ENCODE peak calls at places on chromosomes 2 and 18, in six cellular contexts. I is upper lobe of left lung; Q is GM20000; R is fibroblast of lung; A is fibroblast of pulmonary artery; L is CD8-positive, alpha-beta T cell. Y is an unnamed sample.
A peak's percentile ranks its signal among the peaks of the same experiment; 100 is the strongest.

GRCh38 chr2:160674076-160674630 is 180.5 kb upstream of the RBMS1 start:
- DNase-seq in Q (no peak), R (no peak), I (no peak), L (no peak), A (peak; percentile 50), Y (no peak)

GRCh38 chr2:230908595-230909191 is 16.3 kb downstream of the GPR55 start:
- DNase-seq in Q (no peak), A (peak; percentile 85), L (no peak), R (peak; percentile 75), I (peak; percentile 19), Y (no peak)

GRCh38 chr2:173884403-173884802 is 80.8 kb downstream of the SP3 start:
- DNase-seq in L (peak; percentile 39), R (peak; percentile 52), Q (no peak), A (peak; percentile 64), I (peak; percentile 69), Y (no peak)

GRCh38 chr18:25299426-25299825 is 52.5 kb downstream of the ZNF521 start:
- DNase-seq in I (no peak), A (peak; percentile 67), L (no peak), Q (no peak), R (peak; percentile 84), Y (no peak)

GRCh38 chr2:181364492-181365175 is 92.6 kb upstream of the ITGA4 start:
- DNase-seq in I (peak; percentile 22), A (peak; percentile 92), L (no peak), R (no peak), Q (no peak), Y (no peak)

GRCh38 chr2:186968277-186968676 is 119.3 kb upstream of the ZSWIM2 start:
- DNase-seq in Q (peak; percentile 33), L (no peak), A (no peak), I (no peak), R (no peak), Y (no peak)

GRCh38 chr2:232386740-232387450 is 8.3 kb downstream of the ALPP start:
- DNase-seq in I (peak; percentile 26), Q (no peak), A (no peak), L (no peak), R (no peak), Y (peak; percentile 63)

GRCh38 chr2:71719520-71720282 is 266.3 kb downstream of the DYSF start:
- DNase-seq in Q (no peak), L (no peak), A (no peak), R (no peak), I (no peak), Y (no peak)

GRCh38 chr2:20425371-20425881 is 21.4 kb upstream of the RHOB start:
- DNase-seq in L (no peak), A (no peak), R (peak; percentile 62), Q (no peak), I (no peak), Y (no peak)

GRCh38 chr2:714005-714741 is 37.0 kb upstream of the TMEM18 start:
- DNase-seq in R (peak; percentile 52), A (peak; percentile 59), Q (peak; percentile 72), L (peak; percentile 40), I (peak; percentile 54), Y (peak; percentile 63)

DNA sequence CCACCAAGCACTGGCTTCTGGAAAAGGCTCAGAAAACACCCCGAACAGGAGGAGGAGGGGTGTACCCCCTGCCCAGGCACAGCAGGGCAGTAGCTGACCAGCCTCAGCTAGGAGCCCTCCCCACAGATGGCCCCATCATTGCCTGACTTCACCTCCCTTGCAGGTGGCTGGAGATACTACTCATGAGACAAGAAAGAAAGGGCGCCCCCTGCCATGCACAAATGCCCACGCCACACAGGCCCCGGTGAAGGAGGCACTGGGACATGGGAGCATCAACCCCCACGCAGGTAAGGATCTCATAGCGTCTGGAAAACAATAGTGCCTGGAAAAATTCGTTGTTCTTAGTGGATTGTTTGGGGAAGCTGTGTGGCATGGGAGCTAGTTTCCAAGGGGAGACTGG is 240.6 kb downstream of the TFCP2L1 start:
- DNase-seq in L (no peak), Q (no peak), A (no peak), R (no peak), I (no peak), Y (no peak)
- TF ChIP-seq CTCF in L (no peak), Q (no peak), A (peak; percentile 27), R (no peak), I (no peak), Y (no peak)

GRCh38 chr2:32012872-32013271 is 2.1 kb upstream of the MEMO1 start:
- DNase-seq in I (no peak), R (no peak), L (no peak), Q (no peak), A (no peak), Y (no peak)

GRCh38 chr2:32011566-32011960 is 755 bp upstream of the MEMO1 start:
- DNase-seq in I (no peak), R (no peak), L (no peak), A (no peak), Q (no peak), Y (no peak)

GRCh38 chr2:32009479-32010256 is 1.1 kb downstream of the MEMO1 start:
- DNase-seq in A (peak; percentile 21), R (peak; percentile 24), L (peak; percentile 47), I (peak; percentile 50), Q (peak; percentile 66), Y (peak; percentile 55)

GRCh38 chr2:32008811-32009478 is 1.9 kb downstream of the MEMO1 start:
- DNase-seq in L (peak; percentile 20), Q (peak; percentile 26), A (peak; percentile 18), I (peak; percentile 26), R (peak; percentile 21), Y (no peak)

DNA sequence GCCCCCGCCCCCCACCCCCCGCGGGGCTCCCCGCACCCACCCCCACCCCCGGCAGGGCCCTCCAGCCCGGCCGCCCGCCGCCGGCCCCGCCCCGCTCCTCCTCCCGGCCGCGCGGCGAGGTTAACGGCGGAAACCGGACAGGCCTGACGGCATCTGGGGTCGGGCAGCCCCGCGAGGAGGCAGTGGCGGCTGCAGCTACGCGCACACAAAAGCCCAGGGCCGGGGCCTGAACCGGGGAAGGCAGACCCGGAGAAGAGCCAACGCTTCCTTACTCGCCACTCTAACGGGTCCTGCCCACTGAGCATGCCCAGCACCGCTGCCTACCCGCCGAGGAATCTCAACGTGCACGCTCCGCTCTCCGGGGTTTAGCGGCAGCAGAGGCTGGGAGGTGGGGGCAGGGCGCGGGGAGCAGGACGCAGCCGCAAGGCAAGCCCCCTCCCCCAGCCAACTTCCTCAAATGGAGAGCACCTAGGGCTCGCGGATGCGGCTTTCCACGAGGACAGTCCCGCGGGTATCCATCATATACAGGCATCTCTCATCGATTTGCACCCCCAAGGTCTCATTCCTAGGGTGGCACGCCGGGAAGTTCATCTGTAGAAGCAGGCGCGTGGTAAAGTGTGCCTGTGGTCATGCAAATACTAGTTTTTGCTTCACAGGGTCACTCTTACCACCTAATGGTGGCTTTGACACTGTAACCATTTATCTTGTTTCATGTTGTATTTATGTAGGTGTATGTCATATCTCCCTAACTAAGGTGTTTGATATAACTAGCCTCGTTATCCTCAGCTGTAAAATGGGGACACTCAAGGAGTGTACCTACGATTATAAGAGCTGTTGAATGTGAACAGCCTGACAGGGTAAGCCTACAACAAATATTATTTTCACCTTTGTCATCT is at the start of gene MEMO1:
- DNase-seq in I (peak; percentile 95), A (peak; percentile 94), R (peak; percentile 93), Q (peak; percentile 94), L (peak; percentile 93), Y (peak; percentile 87)
- TF ChIP-seq CTCF in I (peak; percentile 19), A (no peak), R (no peak), Q (no peak), L (no peak), Y (no peak)

GRCh38 chr2:215728504-215729065 is 284.8 kb downstream of the MREG start:
- DNase-seq in L (no peak), A (peak; percentile 98), I (peak; percentile 59), R (peak; percentile 99), Q (peak; percentile 36), Y (no peak)
- TF ChIP-seq CTCF in L (no peak), A (peak; percentile 8), I (no peak), R (no peak), Q (no peak), Y (no peak)

GRCh38 chr2:8984152-8984551 is 19.3 kb downstream of the MBOAT2 start:
- DNase-seq in I (no peak), A (peak; percentile 65), Q (no peak), L (no peak), R (peak; percentile 39), Y (no peak)

GRCh38 chr2:8984855-8985254 is 18.6 kb downstream of the MBOAT2 start:
- DNase-seq in L (no peak), R (no peak), A (no peak), I (no peak), Q (no peak), Y (no peak)

GRCh38 chr2:8987413-8987812 is 16.1 kb downstream of the MBOAT2 start:
- DNase-seq in Q (no peak), A (peak; percentile 67), I (no peak), R (peak; percentile 49), L (no peak), Y (no peak)

GRCh38 chr2:8985561-8986326 is 17.7 kb downstream of the MBOAT2 start:
- DNase-seq in A (no peak), Q (no peak), L (no peak), I (no peak), R (no peak), Y (no peak)

DNA sequence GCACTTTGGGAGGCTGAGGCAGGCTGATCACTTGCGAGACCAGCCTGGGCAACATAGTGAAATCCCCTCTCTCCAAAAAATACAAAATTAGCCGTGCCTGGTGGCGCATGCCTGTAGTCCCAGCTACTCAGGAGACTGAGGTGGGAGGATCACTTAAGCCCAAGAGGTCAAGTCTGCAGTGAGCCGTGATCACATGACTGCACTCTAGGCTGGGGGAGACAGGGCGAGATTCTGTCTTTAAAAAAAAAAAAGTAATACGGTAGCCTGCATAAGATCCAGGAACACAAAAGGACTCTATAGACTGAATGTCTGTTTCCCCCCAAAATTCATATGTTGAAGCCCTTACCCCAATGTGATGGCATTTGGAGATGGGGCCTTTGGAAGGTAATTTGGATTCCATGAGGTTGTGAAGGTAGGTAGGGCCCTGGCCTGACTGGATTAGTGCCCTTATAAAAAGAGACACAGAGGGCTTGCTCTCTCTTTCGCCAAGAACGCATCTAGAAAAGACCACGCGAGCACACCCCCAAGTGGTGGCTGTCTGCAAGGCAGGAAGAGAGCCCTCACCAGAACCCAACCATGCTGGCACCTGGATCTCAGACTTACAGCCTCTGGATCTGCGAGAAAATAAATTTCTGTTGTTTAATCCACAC is 17.0 kb downstream of the MBOAT2 start:
- DNase-seq in A (no peak), R (no peak), Q (no peak), I (no peak), L (no peak), Y (no peak)
- TF ChIP-seq CTCF in A (peak; percentile 24), R (no peak), Q (no peak), I (no peak), L (no peak), Y (no peak)